ENCODE peak calls at places on chromosome 1, in ten cellular contexts. One of them, this sample, is unnamed.

GRCh38 chr1:115908565-115909334 is 67.6 kb upstream of the SLC22A15 start:
- DNase-seq in AG10803: no peak
- DNase-seq in amniotic stem cell: no peak
- DNase-seq in ecto neural progenitor cell: no peak
- DNase-seq in GM23338: no peak
- DNase-seq in activated CD8-positive, alpha-beta memory T cell treated with anti-CD3 and anti-CD28 coated beads for 4 hours: no peak
- DNase-seq in choroid plexus epithelial cell: no peak
- DNase-seq in transverse colon: no peak
- DNase-seq in neural crest cell: no peak
- DNase-seq in AG08396: no peak
- DNase-seq in this sample: no peak

GRCh38 chr1:55481634-55482033 is 266.5 kb upstream of the USP24 start:
- DNase-seq in transverse colon: no peak
- DNase-seq in GM23338: no peak
- DNase-seq in ecto neural progenitor cell: no peak
- DNase-seq in amniotic stem cell: no peak
- DNase-seq in AG08396: no peak
- DNase-seq in AG10803: peak; percentile 46
- DNase-seq in choroid plexus epithelial cell: no peak
- DNase-seq in activated CD8-positive, alpha-beta memory T cell treated with anti-CD3 and anti-CD28 coated beads for 4 hours: no peak
- DNase-seq in neural crest cell: no peak
- DNase-seq in this sample: no peak

GRCh38 chr1:107807405-107807804 is 157.6 kb downstream of the VAV3 start:
- DNase-seq in neural crest cell: no peak
- DNase-seq in GM23338: no peak
- DNase-seq in choroid plexus epithelial cell: no peak
- DNase-seq in amniotic stem cell: no peak
- DNase-seq in AG08396: no peak
- DNase-seq in AG10803: no peak
- DNase-seq in transverse colon: no peak
- DNase-seq in activated CD8-positive, alpha-beta memory T cell treated with anti-CD3 and anti-CD28 coated beads for 4 hours: no peak
- DNase-seq in ecto neural progenitor cell: no peak
- DNase-seq in this sample: no peak

GRCh38 chr1:170114916-170115315 is 30.8 kb upstream of the NTMT2 start:
- DNase-seq in neural crest cell: no peak
- DNase-seq in choroid plexus epithelial cell: peak; percentile 64
- DNase-seq in AG10803: peak; percentile 40
- DNase-seq in transverse colon: no peak
- DNase-seq in ecto neural progenitor cell: no peak
- DNase-seq in activated CD8-positive, alpha-beta memory T cell treated with anti-CD3 and anti-CD28 coated beads for 4 hours: no peak
- DNase-seq in AG08396: peak; percentile 19
- DNase-seq in GM23338: peak; percentile 18
- DNase-seq in amniotic stem cell: peak; percentile 8
- DNase-seq in this sample: no peak

GRCh38 chr1:90926971-90927370 is 94.9 kb downstream of the ZNF644 start:
- DNase-seq in transverse colon: no peak
- DNase-seq in AG08396: no peak
- DNase-seq in ecto neural progenitor cell: no peak
- DNase-seq in amniotic stem cell: no peak
- DNase-seq in choroid plexus epithelial cell: no peak
- DNase-seq in GM23338: peak; percentile 90
- DNase-seq in AG10803: no peak
- DNase-seq in neural crest cell: no peak
- DNase-seq in activated CD8-positive, alpha-beta memory T cell treated with anti-CD3 and anti-CD28 coated beads for 4 hours: no peak
- DNase-seq in this sample: no peak

GRCh38 chr1:184883304-184883815 is 90.9 kb downstream of the NIBAN1 start:
- DNase-seq in transverse colon: no peak
- DNase-seq in amniotic stem cell: no peak
- DNase-seq in choroid plexus epithelial cell: no peak
- DNase-seq in AG08396: no peak
- DNase-seq in AG10803: no peak
- DNase-seq in ecto neural progenitor cell: no peak
- DNase-seq in GM23338: no peak
- DNase-seq in activated CD8-positive, alpha-beta memory T cell treated with anti-CD3 and anti-CD28 coated beads for 4 hours: no peak
- DNase-seq in neural crest cell: no peak
- DNase-seq in this sample: no peak

GRCh38 chr1:197915217-197915616 is 2.0 kb upstream of the LHX9 start:
- DNase-seq in choroid plexus epithelial cell: no peak
- DNase-seq in activated CD8-positive, alpha-beta memory T cell treated with anti-CD3 and anti-CD28 coated beads for 4 hours: no peak
- DNase-seq in GM23338: peak; percentile 20
- DNase-seq in ecto neural progenitor cell: peak; percentile 52
- DNase-seq in neural crest cell: no peak
- DNase-seq in amniotic stem cell: no peak
- DNase-seq in AG10803: no peak
- DNase-seq in transverse colon: no peak
- DNase-seq in AG08396: no peak
- DNase-seq in this sample: no peak

GRCh38 chr1:247077234-247077633 is 1.4 kb downstream of the ZNF670 start:
- DNase-seq in neural crest cell: no peak
- DNase-seq in ecto neural progenitor cell: no peak
- DNase-seq in GM23338: no peak
- DNase-seq in activated CD8-positive, alpha-beta memory T cell treated with anti-CD3 and anti-CD28 coated beads for 4 hours: no peak
- DNase-seq in amniotic stem cell: no peak
- DNase-seq in choroid plexus epithelial cell: peak; percentile 32
- DNase-seq in AG10803: peak; percentile 28
- DNase-seq in AG08396: peak; percentile 20
- DNase-seq in transverse colon: no peak
- DNase-seq in this sample: no peak

GRCh38 chr1:52552505-52553371 is at the start of gene TUT4:
- DNase-seq in GM23338: peak; percentile 97
- DNase-seq in transverse colon: peak; percentile 72
- DNase-seq in AG10803: peak; percentile 70
- DNase-seq in ecto neural progenitor cell: peak; percentile 94
- DNase-seq in amniotic stem cell: peak; percentile 49
- DNase-seq in choroid plexus epithelial cell: peak; percentile 80
- DNase-seq in neural crest cell: peak; percentile 81
- DNase-seq in AG08396: peak; percentile 65
- DNase-seq in activated CD8-positive, alpha-beta memory T cell treated with anti-CD3 and anti-CD28 coated beads for 4 hours: peak; percentile 38
- DNase-seq in this sample: peak; percentile 89

GRCh38 chr1:34060331-34060730 is 104.7 kb downstream of the CSMD2 start:
- DNase-seq in AG10803: no peak
- DNase-seq in AG08396: no peak
- DNase-seq in neural crest cell: no peak
- DNase-seq in amniotic stem cell: no peak
- DNase-seq in transverse colon: no peak
- DNase-seq in activated CD8-positive, alpha-beta memory T cell treated with anti-CD3 and anti-CD28 coated beads for 4 hours: no peak
- DNase-seq in choroid plexus epithelial cell: no peak
- DNase-seq in ecto neural progenitor cell: no peak
- DNase-seq in GM23338: no peak
- DNase-seq in this sample: no peak

GRCh38 chr1:54017979-54018378 is at the start of gene LDLRAD1:
- DNase-seq in AG08396: no peak
- DNase-seq in choroid plexus epithelial cell: no peak
- DNase-seq in transverse colon: peak; percentile 45
- DNase-seq in neural crest cell: no peak
- DNase-seq in ecto neural progenitor cell: no peak
- DNase-seq in AG10803: no peak
- DNase-seq in activated CD8-positive, alpha-beta memory T cell treated with anti-CD3 and anti-CD28 coated beads for 4 hours: no peak
- DNase-seq in amniotic stem cell: no peak
- DNase-seq in GM23338: no peak
- DNase-seq in this sample: no peak

GRCh38 chr1:240666548-240667198 is 54.7 kb upstream of the GREM2 start:
- DNase-seq in activated CD8-positive, alpha-beta memory T cell treated with anti-CD3 and anti-CD28 coated beads for 4 hours: no peak
- DNase-seq in ecto neural progenitor cell: no peak
- DNase-seq in GM23338: no peak
- DNase-seq in amniotic stem cell: no peak
- DNase-seq in transverse colon: no peak
- DNase-seq in neural crest cell: no peak
- DNase-seq in AG08396: no peak
- DNase-seq in choroid plexus epithelial cell: no peak
- DNase-seq in AG10803: no peak
- DNase-seq in this sample: no peak

GRCh38 chr1:5571861-5572401 is 420.3 kb downstream of the NPHP4 start:
- DNase-seq in transverse colon: no peak
- DNase-seq in ecto neural progenitor cell: no peak
- DNase-seq in neural crest cell: no peak
- DNase-seq in AG10803: no peak
- DNase-seq in choroid plexus epithelial cell: no peak
- DNase-seq in AG08396: no peak
- DNase-seq in GM23338: no peak
- DNase-seq in activated CD8-positive, alpha-beta memory T cell treated with anti-CD3 and anti-CD28 coated beads for 4 hours: no peak
- DNase-seq in amniotic stem cell: no peak
- DNase-seq in this sample: no peak

GRCh38 chr1:205298191-205298994 is 23.2 kb downstream of the NUAK2 start:
- DNase-seq in amniotic stem cell: peak; percentile 93
- DNase-seq in neural crest cell: no peak
- DNase-seq in ecto neural progenitor cell: peak; percentile 78
- DNase-seq in choroid plexus epithelial cell: peak; percentile 95
- DNase-seq in AG08396: peak; percentile 85
- DNase-seq in transverse colon: no peak
- DNase-seq in AG10803: peak; percentile 98
- DNase-seq in GM23338: peak; percentile 81
- DNase-seq in activated CD8-positive, alpha-beta memory T cell treated with anti-CD3 and anti-CD28 coated beads for 4 hours: no peak
- DNase-seq in this sample: peak; percentile 67

GRCh38 chr1:27377760-27378495 is 3.3 kb upstream of the FCN3 start:
- DNase-seq in GM23338: no peak
- DNase-seq in choroid plexus epithelial cell: no peak
- DNase-seq in neural crest cell: no peak
- DNase-seq in amniotic stem cell: no peak
- DNase-seq in AG10803: no peak
- DNase-seq in AG08396: no peak
- DNase-seq in ecto neural progenitor cell: no peak
- DNase-seq in activated CD8-positive, alpha-beta memory T cell treated with anti-CD3 and anti-CD28 coated beads for 4 hours: no peak
- DNase-seq in transverse colon: no peak
- DNase-seq in this sample: no peak

GRCh38 chr1:183214021-183214970 is 28.2 kb downstream of the LAMC2 start:
- DNase-seq in AG10803: no peak
- DNase-seq in AG08396: no peak
- DNase-seq in ecto neural progenitor cell: no peak
- DNase-seq in choroid plexus epithelial cell: no peak
- DNase-seq in GM23338: no peak
- DNase-seq in activated CD8-positive, alpha-beta memory T cell treated with anti-CD3 and anti-CD28 coated beads for 4 hours: no peak
- DNase-seq in amniotic stem cell: no peak
- DNase-seq in transverse colon: no peak
- DNase-seq in neural crest cell: no peak
- DNase-seq in this sample: no peak

GRCh38 chr1:167175901-167176300 is 44.8 kb upstream of the POU2F1 start:
- DNase-seq in GM23338: no peak
- DNase-seq in activated CD8-positive, alpha-beta memory T cell treated with anti-CD3 and anti-CD28 coated beads for 4 hours: no peak
- DNase-seq in AG10803: peak; percentile 12
- DNase-seq in ecto neural progenitor cell: no peak
- DNase-seq in neural crest cell: no peak
- DNase-seq in choroid plexus epithelial cell: peak; percentile 86
- DNase-seq in amniotic stem cell: no peak
- DNase-seq in AG08396: no peak
- DNase-seq in transverse colon: no peak
- DNase-seq in this sample: no peak

GRCh38 chr1:19949016-19949415 is 25.6 kb upstream of the PLA2G2E start:
- DNase-seq in AG10803: peak; percentile 69
- DNase-seq in neural crest cell: no peak
- DNase-seq in ecto neural progenitor cell: no peak
- DNase-seq in choroid plexus epithelial cell: peak; percentile 54
- DNase-seq in GM23338: no peak
- DNase-seq in AG08396: peak; percentile 77
- DNase-seq in transverse colon: no peak
- DNase-seq in activated CD8-positive, alpha-beta memory T cell treated with anti-CD3 and anti-CD28 coated beads for 4 hours: no peak
- DNase-seq in amniotic stem cell: peak; percentile 61
- DNase-seq in this sample: no peak

GRCh38 chr1:67342002-67342890 is 34.6 kb downstream of the IL12RB2 start:
- DNase-seq in neural crest cell: no peak
- DNase-seq in GM23338: peak; percentile 76
- DNase-seq in choroid plexus epithelial cell: no peak
- DNase-seq in amniotic stem cell: no peak
- DNase-seq in activated CD8-positive, alpha-beta memory T cell treated with anti-CD3 and anti-CD28 coated beads for 4 hours: no peak
- DNase-seq in transverse colon: no peak
- DNase-seq in AG08396: no peak
- DNase-seq in ecto neural progenitor cell: no peak
- DNase-seq in AG10803: no peak
- DNase-seq in this sample: peak; percentile 28

GRCh38 chr1:1434131-1434811 is 1.2 kb upstream of the VWA1 start:
- DNase-seq in activated CD8-positive, alpha-beta memory T cell treated with anti-CD3 and anti-CD28 coated beads for 4 hours: no peak
- DNase-seq in choroid plexus epithelial cell: peak; percentile 26
- DNase-seq in AG08396: peak; percentile 24
- DNase-seq in amniotic stem cell: no peak
- DNase-seq in GM23338: peak; percentile 72
- DNase-seq in ecto neural progenitor cell: peak; percentile 64
- DNase-seq in transverse colon: peak; percentile 53
- DNase-seq in AG10803: no peak
- DNase-seq in neural crest cell: no peak
- DNase-seq in this sample: peak; percentile 72

GRCh38 chr1:50658421-50659076 is 235.3 kb upstream of the DMRTA2 start:
- DNase-seq in neural crest cell: no peak
- DNase-seq in activated CD8-positive, alpha-beta memory T cell treated with anti-CD3 and anti-CD28 coated beads for 4 hours: no peak
- DNase-seq in ecto neural progenitor cell: no peak
- DNase-seq in choroid plexus epithelial cell: peak; percentile 47
- DNase-seq in AG10803: peak; percentile 85
- DNase-seq in GM23338: no peak
- DNase-seq in AG08396: peak; percentile 7
- DNase-seq in amniotic stem cell: no peak
- DNase-seq in transverse colon: no peak
- DNase-seq in this sample: no peak

GRCh38 chr1:110714419-110715107 is 39.8 kb upstream of the KCNA3 start:
- DNase-seq in AG10803: no peak
- DNase-seq in ecto neural progenitor cell: no peak
- DNase-seq in activated CD8-positive, alpha-beta memory T cell treated with anti-CD3 and anti-CD28 coated beads for 4 hours: no peak
- DNase-seq in transverse colon: no peak
- DNase-seq in AG08396: no peak
- DNase-seq in choroid plexus epithelial cell: no peak
- DNase-seq in GM23338: no peak
- DNase-seq in amniotic stem cell: no peak
- DNase-seq in neural crest cell: no peak
- DNase-seq in this sample: no peak

This sample was measured in WTC11.